ENCODE peak calls at places on chromosome 13, in seven cellular contexts. One of them, this sample, is unnamed. For H3K9me3, the result is how much of the 10 kb centered on the place peaks cover.

GRCh38 chr13:73399347-73400216 is 340.8 kb downstream of the KLF5 start:
- DNase-seq in adrenal gland: no peak
- DNase-seq in uterus: no peak
- DNase-seq in neuronal stem cell: no peak
- DNase-seq in pancreas: no peak
- DNase-seq in neural progenitor cell: no peak
- DNase-seq in cardiac muscle cell: no peak
- DNase-seq in this sample: peak

GRCh38 chr13:110283661-110284516 is 23.1 kb downstream of the COL4A1 start:
- DNase-seq in adrenal gland: no peak
- DNase-seq in uterus: no peak
- DNase-seq in neuronal stem cell: no peak
- DNase-seq in pancreas: no peak
- DNase-seq in neural progenitor cell: no peak
- DNase-seq in cardiac muscle cell: peak
- DNase-seq in this sample: no peak

GRCh38 chr13:48043789-48044503 is 6.4 kb downstream of the NUDT15 start:
- DNase-seq in adrenal gland: no peak
- DNase-seq in uterus: no peak
- DNase-seq in neuronal stem cell: no peak
- DNase-seq in pancreas: no peak
- DNase-seq in neural progenitor cell: no peak
- DNase-seq in cardiac muscle cell: peak
- DNase-seq in this sample: no peak

GRCh38 chr13:65508338-65508737 is 1721.8 kb downstream of the PCDH9 start:
- DNase-seq in adrenal gland: no peak
- DNase-seq in uterus: no peak
- DNase-seq in neuronal stem cell: no peak
- DNase-seq in pancreas: no peak
- DNase-seq in neural progenitor cell: no peak
- DNase-seq in cardiac muscle cell: no peak
- DNase-seq in this sample: no peak

GRCh38 chr13:93603043-93603442 is 376.4 kb downstream of the GPC6 start:
- DNase-seq in adrenal gland: no peak
- DNase-seq in uterus: no peak
- DNase-seq in neuronal stem cell: no peak
- DNase-seq in pancreas: no peak
- DNase-seq in neural progenitor cell: no peak
- DNase-seq in cardiac muscle cell: peak
- DNase-seq in this sample: no peak

GRCh38 chr13:38321654-38322053 is 28.0 kb upstream of the UFM1 start:
- DNase-seq in adrenal gland: no peak
- DNase-seq in uterus: no peak
- DNase-seq in neuronal stem cell: no peak
- DNase-seq in pancreas: no peak
- DNase-seq in neural progenitor cell: no peak
- DNase-seq in cardiac muscle cell: no peak
- DNase-seq in this sample: no peak

GRCh38 chr13:109058071-109058470 is 428.7 kb downstream of the MYO16 start:
- DNase-seq in adrenal gland: no peak
- DNase-seq in uterus: no peak
- DNase-seq in neuronal stem cell: no peak
- DNase-seq in pancreas: no peak
- DNase-seq in neural progenitor cell: no peak
- DNase-seq in cardiac muscle cell: no peak
- DNase-seq in this sample: no peak

GRCh38 chr13:51221674-51222509 is at the start of gene FAM124A:
- DNase-seq in adrenal gland: peak
- DNase-seq in uterus: peak
- DNase-seq in neuronal stem cell: peak
- DNase-seq in pancreas: peak
- DNase-seq in neural progenitor cell: peak
- DNase-seq in cardiac muscle cell: peak
- DNase-seq in this sample: peak

GRCh38 chr13:106700007-106700950 is 132.3 kb upstream of the ARGLU1 start:
- DNase-seq in adrenal gland: no peak
- DNase-seq in uterus: no peak
- DNase-seq in neuronal stem cell: no peak
- DNase-seq in pancreas: no peak
- DNase-seq in neural progenitor cell: no peak
- DNase-seq in cardiac muscle cell: no peak
- DNase-seq in this sample: no peak

GRCh38 chr13:20825476-20825875 is 51.7 kb upstream of the EEF1AKMT1 start:
- DNase-seq in adrenal gland: no peak
- DNase-seq in uterus: no peak
- DNase-seq in neuronal stem cell: no peak
- DNase-seq in pancreas: no peak
- DNase-seq in neural progenitor cell: no peak
- DNase-seq in cardiac muscle cell: peak
- DNase-seq in this sample: no peak

GRCh38 chr13:33263976-33264619 is 21.5 kb downstream of the STARD13 start:
- DNase-seq in adrenal gland: no peak
- DNase-seq in uterus: no peak
- DNase-seq in neuronal stem cell: no peak
- DNase-seq in pancreas: no peak
- DNase-seq in neural progenitor cell: no peak
- DNase-seq in cardiac muscle cell: no peak
- DNase-seq in this sample: no peak

GRCh38 chr13:46173656-46174055 is 8.3 kb downstream of the LCP1 start:
- DNase-seq in adrenal gland: no peak
- DNase-seq in uterus: no peak
- DNase-seq in neuronal stem cell: no peak
- DNase-seq in pancreas: no peak
- DNase-seq in neural progenitor cell: no peak
- DNase-seq in cardiac muscle cell: no peak
- DNase-seq in this sample: no peak

GRCh38 chr13:84609716-84610115 is 727.4 kb upstream of the SLITRK1 start:
- DNase-seq in adrenal gland: no peak
- DNase-seq in uterus: no peak
- DNase-seq in neuronal stem cell: no peak
- DNase-seq in pancreas: no peak
- DNase-seq in neural progenitor cell: no peak
- DNase-seq in cardiac muscle cell: peak
- DNase-seq in this sample: no peak

GRCh38 chr13:59088716-59089115 is 1075.0 kb downstream of the DIAPH3 start:
- DNase-seq in adrenal gland: no peak
- DNase-seq in uterus: no peak
- DNase-seq in neuronal stem cell: no peak
- DNase-seq in pancreas: no peak
- DNase-seq in neural progenitor cell: no peak
- DNase-seq in cardiac muscle cell: peak
- DNase-seq in this sample: no peak

DNA sequence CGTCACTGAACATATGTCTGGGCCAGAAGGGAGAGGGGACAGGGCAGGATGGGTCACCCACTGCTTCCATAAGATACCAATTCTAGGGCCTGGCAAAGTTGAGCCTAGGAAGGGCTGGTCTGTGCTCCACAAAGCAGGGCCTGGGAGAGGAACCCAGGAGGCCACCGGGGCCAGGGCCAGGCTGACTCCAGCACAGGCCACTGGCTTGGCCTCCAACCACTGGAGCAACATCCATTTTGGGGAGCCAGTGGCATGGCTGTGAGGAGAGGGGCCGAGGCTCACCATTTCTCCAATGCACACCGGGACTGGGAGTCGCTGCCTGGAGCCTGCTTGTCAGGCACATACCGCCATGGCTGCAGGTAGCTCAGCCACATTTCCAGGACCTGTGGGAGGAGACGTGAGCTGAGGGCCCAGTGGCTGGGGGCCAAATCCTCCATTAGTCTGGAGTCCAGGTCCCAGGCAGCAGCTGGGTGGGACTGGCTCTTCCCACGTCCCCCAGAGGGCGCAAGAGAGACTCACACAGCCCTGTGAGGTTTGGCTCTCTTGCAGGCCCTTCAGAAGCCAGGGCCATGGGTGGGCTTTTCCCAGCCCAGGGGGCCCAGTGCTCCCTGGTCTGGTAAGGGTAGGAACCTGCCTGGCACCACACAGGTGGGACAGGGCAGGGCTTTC is 27.7 kb downstream of the TUBA3C start:
- DNase-seq in adrenal gland: no peak
- DNase-seq in uterus: no peak
- DNase-seq in neuronal stem cell: no peak
- DNase-seq in pancreas: no peak
- DNase-seq in neural progenitor cell: no peak
- DNase-seq in cardiac muscle cell: no peak
- DNase-seq in this sample: no peak
- H3K9me3 ChIP-seq in adrenal gland: under half
- H3K9me3 ChIP-seq in uterus: under half
- H3K9me3 ChIP-seq in neuronal stem cell: half or more
- H3K9me3 ChIP-seq in pancreas: under half
- H3K9me3 ChIP-seq in neural progenitor cell: under half
- H3K9me3 ChIP-seq in cardiac muscle cell: under half
- H3K9me3 ChIP-seq in this sample: under half

GRCh38 chr13:111963031-111963430 is 103.9 kb upstream of the SOX1 start:
- DNase-seq in adrenal gland: no peak
- DNase-seq in uterus: no peak
- DNase-seq in neuronal stem cell: no peak
- DNase-seq in pancreas: no peak
- DNase-seq in neural progenitor cell: no peak
- DNase-seq in cardiac muscle cell: no peak
- DNase-seq in this sample: no peak

GRCh38 chr13:111962431-111962891 is 104.5 kb upstream of the SOX1 start:
- DNase-seq in adrenal gland: no peak
- DNase-seq in uterus: no peak
- DNase-seq in neuronal stem cell: no peak
- DNase-seq in pancreas: no peak
- DNase-seq in neural progenitor cell: no peak
- DNase-seq in cardiac muscle cell: no peak
- DNase-seq in this sample: no peak

GRCh38 chr13:111960152-111960772 is 106.7 kb upstream of the SOX1 start:
- DNase-seq in adrenal gland: no peak
- DNase-seq in uterus: no peak
- DNase-seq in neuronal stem cell: no peak
- DNase-seq in pancreas: no peak
- DNase-seq in neural progenitor cell: no peak
- DNase-seq in cardiac muscle cell: no peak
- DNase-seq in this sample: no peak

GRCh38 chr13:111961793-111962192 is 105.2 kb upstream of the SOX1 start:
- DNase-seq in adrenal gland: no peak
- DNase-seq in uterus: no peak
- DNase-seq in neuronal stem cell: no peak
- DNase-seq in pancreas: no peak
- DNase-seq in neural progenitor cell: no peak
- DNase-seq in cardiac muscle cell: no peak
- DNase-seq in this sample: no peak

GRCh38 chr13:111961236-111961635 is 105.7 kb upstream of the SOX1 start:
- DNase-seq in adrenal gland: no peak
- DNase-seq in uterus: no peak
- DNase-seq in neuronal stem cell: no peak
- DNase-seq in pancreas: no peak
- DNase-seq in neural progenitor cell: no peak
- DNase-seq in cardiac muscle cell: no peak
- DNase-seq in this sample: no peak
- H3K9me3 ChIP-seq in adrenal gland: under half
- H3K9me3 ChIP-seq in uterus: under half
- H3K9me3 ChIP-seq in neuronal stem cell: under half
- H3K9me3 ChIP-seq in pancreas: under half
- H3K9me3 ChIP-seq in neural progenitor cell: under half
- H3K9me3 ChIP-seq in cardiac muscle cell: under half
- H3K9me3 ChIP-seq in this sample: under half

GRCh38 chr13:113743366-113744195 is 15.4 kb upstream of the TMEM255B start:
- DNase-seq in adrenal gland: no peak
- DNase-seq in uterus: no peak
- DNase-seq in neuronal stem cell: no peak
- DNase-seq in pancreas: no peak
- DNase-seq in neural progenitor cell: no peak
- DNase-seq in cardiac muscle cell: no peak
- DNase-seq in this sample: no peak
- H3K9me3 ChIP-seq in adrenal gland: under half
- H3K9me3 ChIP-seq in uterus: under half
- H3K9me3 ChIP-seq in neuronal stem cell: under half
- H3K9me3 ChIP-seq in pancreas: under half
- H3K9me3 ChIP-seq in neural progenitor cell: under half
- H3K9me3 ChIP-seq in cardiac muscle cell: under half
- H3K9me3 ChIP-seq in this sample: under half

GRCh38 chr13:18951412-18951811 is 230.2 kb downstream of the TUBA3C start:
- DNase-seq in adrenal gland: no peak
- DNase-seq in uterus: no peak
- DNase-seq in neuronal stem cell: no peak
- DNase-seq in pancreas: no peak
- DNase-seq in neural progenitor cell: no peak
- DNase-seq in cardiac muscle cell: no peak
- DNase-seq in this sample: no peak
- H3K9me3 ChIP-seq in adrenal gland: under half
- H3K9me3 ChIP-seq in uterus: under half
- H3K9me3 ChIP-seq in neuronal stem cell: half or more
- H3K9me3 ChIP-seq in pancreas: under half
- H3K9me3 ChIP-seq in neural progenitor cell: under half
- H3K9me3 ChIP-seq in cardiac muscle cell: under half
- H3K9me3 ChIP-seq in this sample: under half